ENCODE peak calls at places on chromosomes 16 and 17, in four cellular contexts. C is activated T-helper 1 cell treated with anti-CD3 and anti-CD28 coated beads, Interleukin-12 subunit alpha, Interleukin-12 subunit beta, Interleukin-2, Interleukin-4 antibody, amounts not matched to agents 30 ng/mL and 10 ng/mL and 1 ng/mL, durations not matched to agents 14 hours and 24 hours and 36 hours; T is mucosa of gallbladder; F is HFF-Myc. S is an unnamed sample.

GRCh38 chr17:68963958-68964357 is 8.8 kb upstream of the ABCA8 start:
- DNase-seq in C (no peak), T (no peak), F (no peak), S (no peak)

GRCh38 chr17:3602499-3602898 is 6.7 kb downstream of the TRPV1 start:
- DNase-seq in C (no peak), T (no peak), F (no peak), S (no peak)

GRCh38 chr16:48194828-48195566 is 39.2 kb upstream of the ABCC12 start:
- DNase-seq in C (no peak), T (peak), F (no peak), S (no peak)

GRCh38 chr17:59342681-59343127 is 11.2 kb downstream of the YPEL2 start:
- DNase-seq in C (no peak), T (no peak), F (no peak), S (no peak)

GRCh38 chr17:51687887-51688286 is 427.5 kb downstream of the UTP18 start:
- DNase-seq in C (no peak), T (no peak), F (no peak), S (no peak)

GRCh38 chr16:88920618-88921602 is 54.5 kb upstream of the PABPN1L start:
- DNase-seq in C (no peak), T (peak), F (peak), S (peak)

GRCh38 chr16:23288726-23289512 is 13.2 kb upstream of the SCNN1B start:
- DNase-seq in C (no peak), T (no peak), F (no peak), S (no peak)

GRCh38 chr16:79713609-79714309 is 113.2 kb upstream of the MAF start:
- DNase-seq in C (no peak), T (no peak), F (no peak), S (no peak)

GRCh38 chr17:31469959-31470358 is 78.5 kb downstream of the RAB11FIP4 start:
- DNase-seq in C (no peak), T (no peak), F (no peak), S (no peak)

GRCh38 chr16:66298006-66298405 is 68.5 kb upstream of the CDH5 start:
- DNase-seq in C (no peak), T (no peak), F (no peak), S (no peak)

GRCh38 chr17:8832711-8833352 is 33.7 kb upstream of the MFSD6L start:
- DNase-seq in C (peak), T (no peak), F (no peak), S (no peak)

S was measured in stromal cell of bone marrow.